ENCODE peak calls at places on chromosomes 7 and 10, in six cellular contexts. Z is astrocyte of the cerebellum, C is K562, F is astrocyte of the spinal cord, B is foreskin fibroblast, L is fibroblast of mammary gland. T is an unnamed sample.

GRCh38 chr10:88456730-88457129 is 126.4 kb downstream of the RNLS start:
- DNase-seq in Z (peak; percentile 44), C (no peak), F (peak; percentile 44), B (no peak), L (peak; percentile 81), T (peak; percentile 82)

GRCh38 chr7:30727061-30727945 is 24.6 kb upstream of the INMT start:
- DNase-seq in Z (no peak), C (no peak), F (no peak), B (peak; percentile 26), L (peak; percentile 33), T (no peak)

GRCh38 chr10:24255115-24255895 is 46.4 kb downstream of the KIAA1217 start:
- DNase-seq in Z (no peak), C (no peak), F (no peak), B (no peak), L (no peak), T (no peak)

GRCh38 chr10:112950714-112951348 is 784 bp downstream of the TCF7L2 start:
- DNase-seq in Z (no peak), C (peak; percentile 28), F (peak; percentile 46), B (no peak), L (no peak), T (no peak)

GRCh38 chr7:150993511-150993910 is 2.7 kb downstream of the NOS3 start:
- DNase-seq in Z (no peak), C (no peak), F (no peak), B (no peak), L (no peak), T (no peak)

GRCh38 chr10:11986593-11987216 is 55.9 kb downstream of the UPF2 start:
- DNase-seq in Z (peak; percentile 82), C (peak; percentile 56), F (peak; percentile 83), B (peak; percentile 65), L (peak; percentile 86), T (peak; percentile 59)

GRCh38 chr10:132465193-132465888 is 68.3 kb downstream of the PWWP2B start:
- DNase-seq in Z (no peak), C (peak; percentile 29), F (no peak), B (no peak), L (no peak), T (no peak)

GRCh38 chr7:27187702-27188665 is 3.0 kb upstream of the HOXA11 start:
- DNase-seq in Z (no peak), C (no peak), F (no peak), B (no peak), L (no peak), T (no peak)

GRCh38 chr10:5583525-5584175 is 58.9 kb downstream of the CALML3 start:
- DNase-seq in Z (peak; percentile 72), C (no peak), F (peak; percentile 79), B (no peak), L (no peak), T (no peak)

GRCh38 chr7:108001759-108002725 is 919 bp downstream of the LAMB1 start:
- DNase-seq in Z (no peak), C (no peak), F (peak; percentile 40), B (peak; percentile 56), L (peak; percentile 63), T (peak; percentile 20)

GRCh38 chr7:20532841-20533240 is 82.6 kb upstream of the ABCB5 start:
- DNase-seq in Z (peak; percentile 18), C (no peak), F (peak; percentile 29), B (no peak), L (no peak), T (no peak)

GRCh38 chr7:3835102-3835501 is 534.0 kb downstream of the SDK1 start:
- DNase-seq in Z (no peak), C (no peak), F (peak; percentile 46), B (no peak), L (no peak), T (no peak)

GRCh38 chr10:3417096-3417495 is 244.5 kb upstream of the PITRM1 start:
- DNase-seq in Z (no peak), C (no peak), F (no peak), B (no peak), L (no peak), T (no peak)

GRCh38 chr7:7944619-7945282 is 23.8 kb upstream of the GLCCI1 start:
- DNase-seq in Z (no peak), C (no peak), F (no peak), B (no peak), L (no peak), T (no peak)

DNA sequence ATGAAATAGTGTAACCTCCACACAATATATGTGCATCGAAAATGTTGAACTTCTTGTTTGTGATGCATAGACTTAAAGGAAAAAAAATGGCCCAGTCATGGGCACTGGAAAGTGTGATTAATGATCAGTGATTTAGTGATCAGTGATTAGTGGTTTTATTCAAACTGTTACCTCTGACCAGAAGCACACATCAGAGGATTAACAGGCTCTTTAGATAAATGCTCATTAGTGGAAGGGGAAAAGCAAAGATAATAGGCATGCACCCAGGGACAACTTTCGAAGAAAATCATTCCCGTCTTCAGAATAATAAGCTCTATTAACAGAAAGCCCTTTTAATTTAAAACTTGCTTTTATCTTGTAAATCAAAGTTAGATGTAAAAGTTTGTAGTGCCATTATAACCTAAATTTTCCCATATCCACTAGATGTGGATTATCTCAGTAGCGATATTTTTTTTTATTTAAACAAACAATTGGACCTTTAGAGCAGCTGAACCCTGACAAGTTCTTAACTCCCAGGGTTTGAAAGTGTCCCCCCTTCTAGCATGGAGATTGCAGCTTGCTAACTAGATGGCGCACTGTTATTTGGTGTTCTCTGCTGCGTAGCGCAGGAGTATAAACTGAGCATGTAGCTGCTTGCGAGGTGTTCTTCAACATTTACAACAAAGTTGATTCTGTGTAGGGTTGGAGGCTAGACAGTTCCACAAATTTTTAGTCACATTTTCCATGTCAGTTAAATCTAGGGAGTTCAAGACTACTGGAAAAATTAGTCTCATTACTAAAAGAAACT is at the start of gene CREB5:
- DNase-seq in Z (no peak), C (no peak), F (peak; percentile 36), B (no peak), L (peak; percentile 39), T (no peak)
- TF ChIP-seq CTCF in Z (peak; percentile 41), C (peak; percentile 5), F (peak; percentile 36), B (peak; percentile 4), L (peak; percentile 24), T (no peak)

DNA sequence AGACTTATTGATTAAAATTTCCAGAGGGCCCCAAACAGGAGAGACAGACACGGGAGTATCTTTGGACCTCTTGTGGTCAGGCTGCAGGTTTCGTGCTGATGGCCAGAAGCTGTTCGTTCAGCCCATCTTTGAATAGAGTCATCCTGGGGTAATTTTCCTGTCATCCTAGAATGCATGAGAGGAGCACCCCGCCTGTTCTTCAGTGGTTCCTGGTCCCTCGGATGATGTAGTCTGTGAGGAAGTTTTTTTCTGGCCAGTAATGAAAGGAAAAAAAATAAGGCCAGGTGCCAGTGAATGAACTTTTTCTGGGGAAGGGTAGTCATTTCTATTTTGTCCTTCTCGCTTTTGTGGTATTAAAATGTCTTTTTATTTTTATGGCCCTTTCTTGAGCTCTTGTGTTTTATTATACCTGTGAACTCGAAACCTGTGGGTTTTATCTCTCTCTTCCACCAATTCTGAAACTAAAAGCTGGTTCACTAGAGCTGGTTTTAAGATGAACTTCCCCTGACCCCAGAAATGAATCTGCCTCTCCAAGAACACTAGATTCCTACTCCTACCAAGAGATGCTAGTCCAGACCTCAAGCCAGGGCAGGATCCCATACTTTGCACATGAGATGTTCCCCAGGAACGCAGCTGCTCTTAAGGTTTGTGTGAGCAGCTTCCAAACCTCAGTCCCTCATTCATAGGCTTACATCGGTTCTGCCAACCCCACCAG is 15.4 kb upstream of the MEST start:
- DNase-seq in Z (peak; percentile 33), C (no peak), F (peak; percentile 56), B (no peak), L (peak; percentile 27), T (no peak)
- H3K4me3 ChIP-seq in Z (no peak overlapping the region), C (no peak overlapping the region), F (no peak overlapping the region), B (no peak overlapping the region), L (no peak overlapping the region), T (no peak overlapping the region)

DNA sequence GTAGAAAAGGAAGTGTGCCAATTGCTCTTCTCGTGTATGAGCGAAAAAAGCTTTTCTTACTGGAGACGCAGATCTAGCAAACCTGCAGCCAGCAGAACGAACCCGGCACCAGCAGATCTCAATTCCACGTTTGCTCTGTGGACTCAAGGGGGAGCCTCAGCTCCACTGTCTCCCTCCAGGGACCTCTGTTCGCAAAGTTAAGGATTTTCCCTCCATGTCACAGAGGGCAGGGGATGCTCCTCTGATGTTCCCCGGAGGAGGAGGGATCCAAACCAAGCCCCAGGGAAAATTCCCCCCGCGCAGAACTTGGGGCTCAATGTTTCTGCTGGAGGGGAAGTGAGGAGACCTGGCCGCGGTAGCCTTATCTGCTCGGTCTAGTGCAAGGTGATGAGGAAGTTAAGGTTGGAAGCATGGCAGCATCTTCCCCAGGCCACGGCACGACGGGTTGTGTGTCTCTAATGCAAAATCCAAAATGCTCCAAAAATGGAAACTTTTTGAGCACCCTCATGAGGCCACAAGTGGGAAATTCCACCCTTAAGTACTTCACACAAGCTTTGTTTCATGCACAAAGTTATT is 9.0 kb downstream of the IQCE start:
- DNase-seq in Z (peak; percentile 33), C (no peak), F (peak; percentile 45), B (peak; percentile 42), L (peak; percentile 61), T (no peak)
- TF ChIP-seq CTCF in Z (peak; percentile 78), C (peak; percentile 66), F (peak; percentile 73), B (peak; percentile 66), L (peak; percentile 66), T (peak; percentile 52)

GRCh38 chr10:6721964-6722615 is 142.0 kb upstream of the PRKCQ start:
- DNase-seq in Z (peak; percentile 79), C (no peak), F (peak; percentile 92), B (peak; percentile 96), L (peak; percentile 99), T (peak; percentile 90)

GRCh38 chr10:6722616-6723004 is 142.5 kb upstream of the PRKCQ start:
- DNase-seq in Z (no peak), C (no peak), F (no peak), B (peak; percentile 54), L (peak; percentile 73), T (no peak)

GRCh38 chr10:6716521-6716920 is 136.4 kb upstream of the PRKCQ start:
- DNase-seq in Z (no peak), C (no peak), F (no peak), B (peak; percentile 74), L (peak; percentile 78), T (peak; percentile 84)

GRCh38 chr10:6726924-6727323 is 146.8 kb upstream of the PRKCQ start:
- DNase-seq in Z (no peak), C (no peak), F (no peak), B (no peak), L (no peak), T (no peak)

DNA sequence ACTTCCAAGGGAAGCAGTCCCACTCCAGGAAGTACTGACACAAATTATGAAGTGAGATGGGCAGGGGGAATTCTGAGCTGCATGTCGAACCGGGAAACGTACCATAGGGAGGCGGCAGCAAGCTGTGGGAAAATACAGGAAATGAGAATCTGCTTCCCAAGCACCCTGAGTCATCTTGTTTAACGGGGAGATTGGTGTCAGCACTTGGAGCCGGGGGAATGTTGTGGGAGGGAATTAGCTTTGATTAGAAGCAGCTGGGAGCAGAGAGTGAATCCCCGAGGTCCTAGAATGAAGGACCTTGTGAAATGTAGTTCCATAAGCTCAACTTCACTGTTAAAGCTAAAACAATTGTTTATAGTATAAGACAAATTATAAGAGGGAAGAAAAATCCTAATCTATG is 141.4 kb upstream of the PRKCQ start:
- DNase-seq in Z (peak; percentile 85), C (no peak), F (peak; percentile 92), B (peak; percentile 98), L (peak; percentile 99), T (peak; percentile 95)
- H3K4me3 ChIP-seq in Z (no peak overlapping the region), C (no peak overlapping the region), F (no peak overlapping the region), B (peak overlapping the region; percentile 32), L (peak overlapping the region; percentile 26), T (peak overlapping the region; percentile 17)